ENCODE peak calls at places on chromosome 10, in eight cellular contexts. S is cardiac fibroblast; K is cardiac muscle cell; E is CD8-positive, alpha-beta memory T cell; T is epithelial cell of esophagus; P is fibroblast of mammary gland; V is endodermal cell; Z is left ventricle myocardium inferior. C is an unnamed sample.

GRCh38 chr10:96457341-96457740 is 56.4 kb downstream of the TLL2 start:
- DNase-seq in T (no peak), E (no peak), K (no peak), V (no peak), Z (no peak), P (no peak), S (no peak), C (no peak)

GRCh38 chr10:29834990-29835569 is 200.3 kb upstream of the SVIL start:
- DNase-seq in E (no peak), V (no peak), T (peak; percentile 42), Z (no peak), S (no peak), P (peak; percentile 83), K (no peak), C (no peak)

GRCh38 chr10:75127481-75127880 is 16.0 kb downstream of the SAMD8 start:
- DNase-seq in K (no peak), E (no peak), S (peak; percentile 39), Z (no peak), V (no peak), P (no peak), T (peak; percentile 11), C (no peak)

GRCh38 chr10:110698340-110698739 is 54.2 kb downstream of the RBM20 start:
- DNase-seq in P (no peak), Z (no peak), E (no peak), T (no peak), S (no peak), V (no peak), K (no peak), C (no peak)

GRCh38 chr10:7192831-7193348 is 217.9 kb downstream of the SFMBT2 start:
- DNase-seq in T (no peak), Z (no peak), E (peak; percentile 68), S (no peak), P (no peak), K (no peak), V (no peak), C (no peak)

GRCh38 chr10:71392791-71393781 is 3.6 kb upstream of the CDH23 start:
- DNase-seq in Z (no peak), P (no peak), T (no peak), S (no peak), E (no peak), K (no peak), V (peak; percentile 29), C (peak; percentile 52)

GRCh38 chr10:95391570-95392249 is 100.9 kb upstream of the PDLIM1 start:
- DNase-seq in K (peak; percentile 68), E (no peak), Z (no peak), P (peak; percentile 39), V (peak; percentile 86), S (peak; percentile 63), T (peak; percentile 61), C (no peak)

GRCh38 chr10:10772411-10772810 is 245.3 kb upstream of the CELF2 start:
- DNase-seq in P (no peak), T (no peak), V (no peak), E (no peak), Z (no peak), K (no peak), S (no peak), C (no peak)

GRCh38 chr10:84308481-84309304 is 19.7 kb upstream of the CCSER2 start:
- DNase-seq in S (peak; percentile 61), P (peak; percentile 19), Z (peak; percentile 44), K (no peak), T (no peak), E (peak; percentile 20), V (no peak), C (no peak)

GRCh38 chr10:52216852-52217251 is 97.2 kb upstream of the DKK1 start:
- DNase-seq in P (peak; percentile 71), V (no peak), K (no peak), S (peak; percentile 87), T (peak; percentile 22), Z (no peak), E (no peak), C (no peak)

GRCh38 chr10:1542941-1543340 is 194.4 kb downstream of the ADARB2 start:
- DNase-seq in K (no peak), T (no peak), Z (no peak), S (no peak), V (no peak), E (no peak), P (no peak), C (no peak)

GRCh38 chr10:79610601-79611191 is at the start of gene SFTPA1:
- DNase-seq in K (no peak), T (no peak), P (no peak), Z (no peak), V (no peak), E (no peak), S (no peak), C (no peak)

GRCh38 chr10:104297697-104298660 is 29.0 kb downstream of the GSTO2 start:
- DNase-seq in T (no peak), E (no peak), P (peak; percentile 77), V (peak; percentile 94), K (peak; percentile 61), S (no peak), Z (peak; percentile 26), C (no peak)

GRCh38 chr10:106424076-106424475 is 740.4 kb downstream of the SORCS1 start:
- DNase-seq in K (no peak), V (no peak), E (no peak), P (peak; percentile 97), S (peak; percentile 88), T (peak; percentile 96), Z (no peak), C (no peak)

GRCh38 chr10:49070701-49071100 is 44.6 kb downstream of the VSTM4 start:
- DNase-seq in V (peak; percentile 13), S (no peak), K (no peak), T (no peak), Z (no peak), E (no peak), P (no peak), C (no peak)

DNA sequence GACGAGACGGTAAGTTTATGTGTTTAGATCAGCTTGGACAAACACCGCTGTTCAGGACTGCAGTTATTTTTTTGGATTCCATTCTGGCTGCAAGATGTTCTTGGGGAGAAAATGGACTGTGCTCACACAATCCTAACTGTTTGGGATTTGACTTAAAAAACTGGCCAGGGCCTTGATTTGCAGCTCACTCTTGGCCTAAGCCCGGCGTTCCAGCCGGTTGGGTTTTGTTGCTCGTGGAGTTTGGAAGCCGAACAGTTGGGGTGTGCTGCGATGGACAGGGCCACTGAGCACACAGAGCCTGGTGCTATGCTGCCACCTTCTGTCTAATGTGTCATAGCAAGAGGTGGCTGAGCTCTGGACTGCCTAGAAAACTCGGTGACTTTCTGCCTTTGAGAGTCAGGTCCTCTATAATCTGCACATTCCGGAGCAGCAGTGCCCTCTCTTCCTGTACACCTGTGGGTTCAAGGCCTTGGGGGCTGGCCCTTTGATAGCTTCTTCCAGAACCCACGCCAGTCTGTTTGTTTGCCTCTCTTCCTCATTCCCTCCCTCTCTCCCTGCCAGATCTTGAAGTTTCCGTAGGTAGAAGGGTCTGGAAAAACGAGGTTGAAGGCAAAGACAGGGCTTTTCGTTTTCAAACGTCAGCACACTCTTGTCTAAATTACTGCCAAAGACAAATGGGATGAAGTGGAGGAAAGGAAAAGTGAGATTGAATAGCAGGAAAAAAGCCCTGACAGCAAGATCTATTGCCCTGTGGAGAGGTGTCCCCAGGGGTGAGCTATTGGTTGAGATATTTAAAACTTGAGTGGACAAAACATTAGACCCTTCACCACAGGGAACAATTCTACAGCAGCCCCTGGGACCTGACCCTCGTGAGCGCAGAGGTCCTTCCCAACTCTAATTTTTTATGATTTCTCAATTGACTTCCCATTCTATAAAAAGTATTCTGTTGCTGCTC is 167.6 kb upstream of the HABP2 start:
- DNase-seq in S (peak; percentile 94), V (peak; percentile 92), K (peak; percentile 91), Z (peak; percentile 84), T (peak; percentile 82), E (peak; percentile 54), P (peak; percentile 87), C (peak; percentile 93)
- H3K4me3 ChIP-seq in S (no peak overlapping the region), V (no peak overlapping the region), K (no peak overlapping the region), Z (peak overlapping the region; percentile 22), T (no peak overlapping the region), E (no peak overlapping the region), P (no peak overlapping the region), C (no peak overlapping the region)

DNA sequence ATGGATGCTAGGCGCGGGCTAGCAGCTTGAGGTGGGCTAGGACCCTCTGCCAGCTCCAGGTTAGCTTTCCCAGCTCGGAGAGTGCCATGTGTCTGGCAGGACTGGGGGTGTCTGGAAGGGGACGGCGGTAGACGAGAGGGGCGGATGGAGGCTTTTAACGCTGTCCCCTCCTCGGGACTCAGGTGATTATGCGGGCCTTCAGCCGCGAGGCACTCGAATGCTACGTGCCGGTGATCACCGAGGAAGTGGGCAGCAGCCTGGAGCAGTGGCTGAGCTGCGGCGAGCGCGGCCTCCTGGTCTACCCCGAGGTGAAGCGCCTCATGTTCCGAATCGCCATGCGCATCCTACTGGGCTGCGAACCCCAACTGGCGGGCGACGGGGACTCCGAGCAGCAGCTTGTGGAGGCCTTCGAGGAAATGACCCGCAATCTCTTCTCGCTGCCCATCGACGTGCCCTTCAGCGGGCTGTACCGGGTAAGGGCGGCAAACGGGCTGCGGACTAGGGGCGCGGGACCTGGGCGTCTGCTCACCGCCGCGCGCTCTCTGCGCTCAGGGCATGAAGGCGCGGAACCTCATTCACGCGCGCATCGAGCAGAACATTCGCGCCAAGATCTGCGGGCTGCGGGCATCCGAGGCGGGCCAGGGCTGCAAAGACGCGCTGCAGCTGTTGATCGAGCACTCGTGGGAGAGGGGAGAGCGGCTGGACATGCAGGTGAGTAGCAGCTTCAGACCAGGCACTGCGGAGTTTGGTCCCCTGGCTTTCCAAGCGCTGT is 1.1 kb downstream of the CYP26A1 start:
- DNase-seq in P (no peak), S (no peak), E (no peak), T (no peak), Z (no peak), V (peak; percentile 78), K (no peak), C (peak; percentile 26)
- H3K4me3 ChIP-seq in P (no peak overlapping the region), S (no peak overlapping the region), E (no peak overlapping the region), T (no peak overlapping the region), Z (peak overlapping the region; percentile 62), V (peak overlapping the region; percentile 93), K (peak overlapping the region; percentile 54), C (no peak overlapping the region)

GRCh38 chr10:92420554-92421275 is 129.7 kb downstream of the MARCHF5 start:
- DNase-seq in S (no peak), T (no peak), P (no peak), E (no peak), Z (no peak), V (peak; percentile 73), K (no peak), C (no peak)
- H3K4me3 ChIP-seq in S (peak overlapping the region; percentile 41), T (no peak overlapping the region), P (peak overlapping the region; percentile 20), E (no peak overlapping the region), Z (peak overlapping the region; percentile 66), V (peak overlapping the region; percentile 40), K (peak overlapping the region; percentile 4), C (peak overlapping the region; percentile 43)

GRCh38 chr10:86855503-86855902 is 99.1 kb downstream of the BMPR1A start:
- DNase-seq in V (no peak), E (no peak), T (no peak), S (no peak), Z (no peak), K (no peak), P (no peak), C (no peak)

GRCh38 chr10:86850481-86850880 is 94.1 kb downstream of the BMPR1A start:
- DNase-seq in Z (no peak), P (no peak), S (no peak), E (no peak), V (no peak), T (no peak), K (no peak), C (no peak)

GRCh38 chr10:86848747-86849146 is 92.3 kb downstream of the BMPR1A start:
- DNase-seq in E (no peak), T (no peak), V (no peak), K (no peak), Z (no peak), S (no peak), P (no peak), C (no peak)

GRCh38 chr10:86849495-86849894 is 93.1 kb downstream of the BMPR1A start:
- DNase-seq in S (no peak), P (no peak), E (no peak), Z (no peak), K (no peak), V (no peak), T (no peak), C (no peak)

GRCh38 chr10:86851329-86852207 is 95.1 kb downstream of the BMPR1A start:
- DNase-seq in P (peak; percentile 98), V (no peak), S (peak; percentile 77), K (no peak), E (no peak), T (peak; percentile 89), Z (no peak), C (no peak)
- H3K4me3 ChIP-seq in P (no peak overlapping the region), V (no peak overlapping the region), S (no peak overlapping the region), K (no peak overlapping the region), E (no peak overlapping the region), T (no peak overlapping the region), Z (no peak overlapping the region), C (no peak overlapping the region)

C was measured in right atrium auricular region.